ENCODE peak calls at places on chromosomes 13 and 19, in seven cellular contexts. W is mesenchymal stem cell, T is neuronal stem cell, K is H9, X is mesendoderm, H is H1, I is IMR-90. O is an unnamed sample.
A peak's percentile ranks its signal among the peaks of the same experiment; 100 is the strongest.

GRCh38 chr13:57739089-57739488 is 107.5 kb downstream of the PCDH17 start:
- DNase-seq in W (no peak), T (no peak), H (no peak), X (peak; percentile 4), I (no peak), K (no peak), O (no peak)

GRCh38 chr19:40219721-40220276 is 1.6 kb upstream of the TTC9B start:
- DNase-seq in T (no peak), H (no peak), W (peak; percentile 87), X (no peak), K (no peak), I (peak; percentile 76), O (peak; percentile 37)

GRCh38 chr19:8334458-8335342 is 8.4 kb downstream of the KANK3 start:
- DNase-seq in K (peak; percentile 85), T (peak; percentile 73), H (no peak), I (peak; percentile 74), X (peak; percentile 87), W (peak; percentile 51), O (peak; percentile 18)

GRCh38 chr19:21451187-21451586 is 54.2 kb upstream of the ZNF429 start:
- DNase-seq in I (no peak), H (no peak), X (no peak), K (no peak), W (no peak), T (no peak), O (no peak)

GRCh38 chr19:31529121-31529520 is 179.9 kb upstream of the TSHZ3 start:
- DNase-seq in T (no peak), I (no peak), K (no peak), W (no peak), H (no peak), X (peak; percentile 48), O (no peak)

GRCh38 chr13:113596321-113597200 is 12.0 kb downstream of the TFDP1 start:
- DNase-seq in X (no peak), I (no peak), W (no peak), H (no peak), T (no peak), K (peak; percentile 14), O (no peak)

GRCh38 chr13:105847532-105848295 is 687.7 kb downstream of the EFNB2 start:
- DNase-seq in H (no peak), I (peak; percentile 12), X (no peak), W (peak; percentile 1), K (no peak), T (no peak), O (no peak)

GRCh38 chr19:39677931-39678889 is 22.5 kb downstream of the LGALS16 start:
- DNase-seq in W (no peak), T (no peak), K (no peak), X (no peak), I (peak; percentile 39), H (no peak), O (no peak)

GRCh38 chr19:58364127-58364526 is 1.6 kb upstream of the ZNF497 start:
- DNase-seq in K (no peak), I (no peak), H (no peak), W (no peak), T (no peak), X (no peak), O (no peak)

GRCh38 chr13:60134376-60134775 is 29.4 kb downstream of the DIAPH3 start:
- DNase-seq in H (no peak), T (no peak), I (no peak), W (peak; percentile 24), X (peak; percentile 79), K (peak; percentile 52), O (no peak)

GRCh38 chr13:60138674-60139073 is 25.1 kb downstream of the DIAPH3 start:
- DNase-seq in X (no peak), W (no peak), H (no peak), T (no peak), I (no peak), K (no peak), O (no peak)

GRCh38 chr13:60135344-60135743 is 28.4 kb downstream of the DIAPH3 start:
- DNase-seq in X (peak; percentile 71), T (no peak), W (peak; percentile 33), I (no peak), H (no peak), K (no peak), O (no peak)

GRCh38 chr13:60139272-60139671 is 24.5 kb downstream of the DIAPH3 start:
- DNase-seq in T (no peak), X (no peak), H (no peak), I (peak; percentile 43), W (no peak), K (no peak), O (no peak)

GRCh38 chr13:60137911-60138570 is 25.7 kb downstream of the DIAPH3 start:
- DNase-seq in W (no peak), H (no peak), X (no peak), T (no peak), K (no peak), I (no peak), O (peak; percentile 85)
- H2BK5ac ChIP-seq in W (no peak overlapping the region), H (no peak overlapping the region), X (no peak overlapping the region), T (no peak overlapping the region), K (no peak overlapping the region), I (peak overlapping the region; percentile 38), O (no peak overlapping the region)

GRCh38 chr13:87384099-87384498 is 287.1 kb upstream of the SLITRK5 start:
- DNase-seq in W (no peak), K (no peak), X (no peak), H (no peak), I (no peak), T (no peak), O (no peak)
- H2BK5ac ChIP-seq in W (no peak overlapping the region), K (no peak overlapping the region), X (no peak overlapping the region), H (no peak overlapping the region), I (no peak overlapping the region), T (no peak overlapping the region), O (no peak overlapping the region)

DNA sequence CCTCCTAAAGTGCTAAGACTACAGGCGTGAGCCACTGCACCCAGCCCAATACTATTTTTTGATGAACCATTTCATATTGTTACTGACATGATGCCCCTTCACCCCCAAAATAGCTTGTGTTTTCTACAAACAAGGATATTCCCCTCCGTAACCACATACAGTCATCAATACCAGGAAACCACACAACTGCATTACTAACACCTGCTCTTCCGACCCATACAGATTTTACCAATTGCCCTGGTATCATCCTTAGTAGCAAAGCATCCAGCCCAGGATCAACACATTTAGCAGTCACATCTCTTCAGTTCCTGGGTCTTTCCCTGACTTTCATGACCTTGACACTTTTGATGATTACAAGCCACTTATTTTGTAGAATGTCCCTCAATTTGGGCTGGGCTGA is 33.6 kb downstream of the KCTD15 start:
- DNase-seq in H (no peak), K (no peak), I (no peak), X (no peak), W (no peak), T (no peak), O (no peak)
- H2BK5ac ChIP-seq in H (no peak overlapping the region), K (no peak overlapping the region), I (no peak overlapping the region), X (no peak overlapping the region), W (no peak overlapping the region), T (no peak overlapping the region), O (no peak overlapping the region)

GRCh38 chr13:23637813-23638212 is 67.6 kb downstream of the TNFRSF19 start:
- DNase-seq in K (no peak), W (no peak), T (no peak), I (no peak), X (no peak), H (no peak), O (no peak)

GRCh38 chr13:23632741-23633140 is 62.5 kb downstream of the TNFRSF19 start:
- DNase-seq in K (no peak), X (no peak), H (no peak), T (no peak), W (no peak), I (no peak), O (no peak)

GRCh38 chr13:23636360-23636759 is 66.1 kb downstream of the TNFRSF19 start:
- DNase-seq in W (no peak), K (no peak), H (no peak), I (no peak), X (no peak), T (no peak), O (no peak)

GRCh38 chr13:23631676-23632622 is 61.7 kb downstream of the TNFRSF19 start:
- DNase-seq in K (no peak), W (no peak), T (no peak), I (no peak), H (no peak), X (peak; percentile 65), O (no peak)

DNA sequence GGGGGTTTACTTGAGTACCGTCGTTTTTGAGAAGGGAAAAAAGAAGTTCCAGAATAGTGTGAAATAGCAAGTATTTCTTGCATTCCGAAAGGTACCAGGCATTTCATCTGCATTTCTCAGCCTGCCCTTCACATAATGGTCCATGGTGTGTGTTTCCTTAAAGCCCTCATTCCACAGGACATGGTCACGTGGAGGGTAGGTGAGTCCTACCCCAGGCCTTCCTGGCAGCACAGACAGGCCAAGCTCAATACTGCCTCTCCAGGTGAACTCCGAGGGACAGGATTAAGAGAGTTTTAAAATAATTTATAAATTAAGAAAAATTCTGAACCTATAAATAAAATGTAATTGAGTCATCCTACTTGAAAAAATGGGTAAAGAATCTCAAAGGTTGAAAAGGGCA is 64.7 kb downstream of the TNFRSF19 start:
- DNase-seq in I (no peak), X (peak; percentile 76), H (no peak), W (no peak), K (no peak), T (no peak), O (no peak)
- H2BK5ac ChIP-seq in I (no peak overlapping the region), X (no peak overlapping the region), H (no peak overlapping the region), W (no peak overlapping the region), K (no peak overlapping the region), T (no peak overlapping the region), O (no peak overlapping the region)

GRCh38 chr19:27887946-27888345 is 1325.0 kb downstream of the UQCRFS1 start:
- DNase-seq in I (no peak), T (no peak), W (no peak), K (no peak), X (no peak), H (no peak), O (no peak)

GRCh38 chr19:27889156-27889555 is 1323.8 kb downstream of the UQCRFS1 start:
- DNase-seq in I (no peak), H (no peak), W (no peak), K (no peak), T (no peak), X (no peak), O (no peak)

GRCh38 chr19:27884376-27884775 is 1328.6 kb downstream of the UQCRFS1 start:
- DNase-seq in I (no peak), H (no peak), W (no peak), T (no peak), X (no peak), K (no peak), O (no peak)

GRCh38 chr19:27881213-27881612 is 1331.7 kb downstream of the UQCRFS1 start:
- DNase-seq in K (no peak), I (no peak), T (no peak), X (no peak), W (no peak), H (no peak), O (no peak)

GRCh38 chr19:27885361-27885760 is 1327.6 kb downstream of the UQCRFS1 start:
- DNase-seq in H (no peak), K (peak; percentile 35), T (no peak), W (no peak), X (no peak), I (no peak), O (no peak)
- H2BK5ac ChIP-seq in H (no peak overlapping the region), K (no peak overlapping the region), T (no peak overlapping the region), W (no peak overlapping the region), X (no peak overlapping the region), I (no peak overlapping the region), O (no peak overlapping the region)

DNA sequence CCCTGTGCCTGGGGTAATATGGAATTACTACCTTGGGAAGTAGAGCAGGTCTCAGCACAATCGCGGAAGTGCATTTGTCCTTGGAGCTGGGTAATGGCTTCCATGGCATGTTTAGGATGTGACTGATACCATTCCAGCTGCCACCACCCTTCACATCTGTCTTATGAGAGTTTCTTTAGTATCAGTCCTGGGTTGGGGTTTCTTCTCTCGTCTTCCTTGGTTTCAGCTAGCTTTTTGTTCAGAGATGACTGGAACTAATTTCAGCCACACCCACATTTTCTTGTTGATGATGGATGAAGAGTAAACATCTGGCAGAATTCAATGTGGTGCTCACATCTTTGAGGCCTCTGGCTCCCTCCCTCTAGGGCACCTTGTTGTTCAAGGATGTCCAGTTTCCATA is 212.9 kb upstream of the SOX21 start:
- DNase-seq in W (no peak), H (no peak), T (no peak), K (no peak), X (no peak), I (no peak), O (no peak)
- H2BK5ac ChIP-seq in W (no peak overlapping the region), H (no peak overlapping the region), T (no peak overlapping the region), K (no peak overlapping the region), X (no peak overlapping the region), I (no peak overlapping the region), O (no peak overlapping the region)

O was measured in trophoblast cell.